ENCODE peak calls at places on chromosome 9, in four cellular contexts. N is neuronal stem cell; X is stimulated activated CD8-positive, alpha-beta memory T cell treated with anti-CD3 and anti-CD28 coated beads, Interleukin-15, amount 100 ng/mL, for 24 hours; W is GM23248. A is an unnamed sample.

GRCh38 chr9:127968717-127969383 is 11.9 kb downstream of the EEIG1 start:
- DNase-seq in W (peak; percentile 97), N (no peak), X (no peak), A (no peak)

GRCh38 chr9:121661328-121661727 is 9.9 kb downstream of the DAB2IP start:
- DNase-seq in X (no peak), W (no peak), N (no peak), A (no peak)

GRCh38 chr9:37608250-37608649 is 15.9 kb upstream of the TOMM5 start:
- DNase-seq in N (no peak), W (no peak), X (no peak), A (no peak)

GRCh38 chr9:110455860-110456259 is 118.2 kb upstream of the TXNDC8 start:
- DNase-seq in X (no peak), W (no peak), N (no peak), A (no peak)

GRCh38 chr9:469672-470040 is 255.0 kb downstream of the DOCK8 start:
- DNase-seq in N (no peak), X (no peak), W (no peak), A (peak; percentile 39)

GRCh38 chr9:81317939-81318338 is 371.4 kb downstream of the TLE1 start:
- DNase-seq in N (no peak), X (no peak), W (peak; percentile 0), A (no peak)

GRCh38 chr9:126838055-126838811 is 22.2 kb upstream of the ZBTB34 start:
- DNase-seq in X (no peak), N (no peak), W (no peak), A (no peak)

GRCh38 chr9:131407717-131408195 is 13.9 kb downstream of the PRRC2B start:
- DNase-seq in N (no peak), X (no peak), W (peak; percentile 67), A (no peak)

GRCh38 chr9:28073278-28073677 is 500.0 kb upstream of the C9orf72 start:
- DNase-seq in N (peak; percentile 38), W (peak; percentile 72), X (no peak), A (peak; percentile 3)

GRCh38 chr9:14205463-14205862 is 108.5 kb downstream of the NFIB start:
- DNase-seq in W (peak; percentile 86), N (no peak), X (no peak), A (no peak)

GRCh38 chr9:109568568-109569210 is 70.6 kb upstream of the PTPN3 start:
- DNase-seq in N (no peak), W (no peak), X (no peak), A (no peak)

GRCh38 chr9:76302947-76303550 is 91.2 kb downstream of the RFK start:
- DNase-seq in X (no peak), N (peak; percentile 36), W (peak; percentile 84), A (peak; percentile 67)

GRCh38 chr9:72362118-72362531 is 2.9 kb downstream of the ZFAND5 start:
- DNase-seq in X (no peak), W (peak; percentile 71), N (no peak), A (no peak)

GRCh38 chr9:94623253-94623652 is 16.1 kb downstream of the FBP1 start:
- DNase-seq in W (peak; percentile 17), N (peak; percentile 39), X (no peak), A (peak; percentile 32)

GRCh38 chr9:6106576-6107339 is 91.3 kb upstream of the RANBP6 start:
- DNase-seq in W (peak; percentile 71), N (peak; percentile 32), X (no peak), A (peak; percentile 28)

GRCh38 chr9:122209451-122209850 is 19.3 kb downstream of the LHX6 start:
- DNase-seq in X (no peak), N (no peak), W (no peak), A (no peak)

GRCh38 chr9:36486933-36487481 is 85.7 kb upstream of the MELK start:
- DNase-seq in W (peak; percentile 60), N (peak; percentile 23), X (peak; percentile 28), A (peak; percentile 44)

GRCh38 chr9:94850540-94851434 is 124.3 kb downstream of the AOPEP start:
- DNase-seq in N (no peak), W (no peak), X (no peak), A (no peak)

GRCh38 chr9:131366745-131367401 is 27.0 kb upstream of the PRRC2B start:
- DNase-seq in N (peak; percentile 36), W (peak; percentile 55), X (no peak), A (no peak)

GRCh38 chr9:35577486-35577885 is 27.6 kb upstream of the TESK1 start:
- DNase-seq in N (no peak), X (no peak), W (no peak), A (no peak)

GRCh38 chr9:109961579-109961978 is 181.6 kb downstream of the PALM2AKAP2 start:
- DNase-seq in W (no peak), X (no peak), N (no peak), A (no peak)